ENCODE peak calls at places on chromosomes 16 and 17, in six cellular contexts. X is skeletal muscle cell, B is GM19239, F is iPS-NIHi11, J is EL, Z is Caki2. S is an unnamed sample.
A peak's percentile ranks its signal among the peaks of the same experiment; 100 is the strongest.

GRCh38 chr16:77169650-77170236 is 21.2 kb upstream of the MON1B start:
- DNase-seq in X (no peak), B (peak; percentile 35), F (peak; percentile 69), J (peak; percentile 35), Z (no peak), S (peak; percentile 12)

GRCh38 chr17:43530303-43531081 is 15.6 kb downstream of the ETV4 start:
- DNase-seq in X (peak; percentile 79), B (no peak), F (peak; percentile 93), J (peak; percentile 61), Z (peak; percentile 94), S (peak; percentile 79)

GRCh38 chr16:1543085-1543896 is 9.8 kb downstream of the TMEM204 start:
- DNase-seq in X (peak; percentile 43), B (peak; percentile 67), F (peak; percentile 80), J (peak; percentile 79), Z (peak; percentile 64), S (peak; percentile 18)

GRCh38 chr16:84033251-84034195 is 9.1 kb downstream of the SLC38A8 start:
- DNase-seq in X (no peak), B (no peak), F (no peak), J (no peak), Z (no peak), S (no peak)

GRCh38 chr16:82995927-82996441 is 369.2 kb downstream of the CDH13 start:
- DNase-seq in X (peak; percentile 77), B (no peak), F (no peak), J (peak; percentile 81), Z (peak; percentile 80), S (peak; percentile 26)

GRCh38 chr17:77420804-77421634 is 280.2 kb downstream of the SEC14L1 start:
- DNase-seq in X (peak; percentile 89), B (peak; percentile 67), F (peak; percentile 78), J (peak; percentile 90), Z (no peak), S (peak; percentile 68)

GRCh38 chr16:68492151-68492500 is 43.8 kb upstream of the SMPD3 start:
- DNase-seq in X (no peak), B (no peak), F (no peak), J (no peak), Z (no peak), S (no peak)

GRCh38 chr16:11211977-11212818 is 43.8 kb downstream of the SOCS1 start:
- DNase-seq in X (no peak), B (no peak), F (no peak), J (no peak), Z (no peak), S (no peak)

GRCh38 chr16:58501242-58502131 is 1.5 kb downstream of the NDRG4 start:
- DNase-seq in X (no peak), B (no peak), F (peak; percentile 88), J (no peak), Z (no peak), S (no peak)

GRCh38 chr17:74552037-74552436 is 6.1 kb upstream of the CD300C start:
- DNase-seq in X (no peak), B (no peak), F (no peak), J (peak; percentile 6), Z (no peak), S (no peak)

GRCh38 chr16:63876096-63876495 is 1245.8 kb downstream of the CDH11 start:
- DNase-seq in X (peak; percentile 12), B (no peak), F (no peak), J (no peak), Z (no peak), S (no peak)

GRCh38 chr17:14919049-14919545 is 346.0 kb downstream of the PMP22 start:
- DNase-seq in X (no peak), B (no peak), F (no peak), J (no peak), Z (no peak), S (no peak)

GRCh38 chr16:75235721-75236193 is 15.7 kb downstream of the BCAR1 start:
- DNase-seq in X (no peak), B (no peak), F (no peak), J (no peak), Z (no peak), S (no peak)